ENCODE peak calls at places on chromosomes 12 and 14, in four cellular contexts. Y, N, U and L are unnamed samples.

GRCh38 chr12:69099201-69099837 is 140.1 kb upstream of the CPSF6 start:
- DNase-seq in N (no peak), Y (no peak), U (no peak), L (no peak)

GRCh38 chr12:50110127-50110761 is 1.8 kb upstream of the COX14 start:
- DNase-seq in N (peak), U (no peak), Y (no peak), L (no peak)

GRCh38 chr14:85471744-85472143 is 58.2 kb upstream of the FLRT2 start:
- DNase-seq in Y (no peak), U (no peak), N (peak), L (no peak)

GRCh38 chr12:109296431-109296830 is 12.7 kb downstream of the FOXN4 start:
- DNase-seq in N (no peak), U (no peak), Y (no peak), L (no peak)

GRCh38 chr12:58186914-58187313 is 245.5 kb downstream of the ATP23 start:
- DNase-seq in Y (no peak), U (no peak), N (no peak), L (no peak)

GRCh38 chr14:84250863-84251262 is 1279.1 kb upstream of the FLRT2 start:
- DNase-seq in N (no peak), U (no peak), Y (no peak), L (no peak)

GRCh38 chr14:35335388-35336092 is 43.4 kb downstream of the PSMA6 start:
- DNase-seq in N (no peak), U (no peak), Y (no peak), L (no peak)

GRCh38 chr14:35628989-35629388 is 95.0 kb downstream of the INSM2 start:
- DNase-seq in U (no peak), Y (no peak), N (peak), L (no peak)

GRCh38 chr14:21073921-21074320 is 3.8 kb downstream of the ARHGEF40 start:
- DNase-seq in N (no peak), U (no peak), Y (no peak), L (no peak)

GRCh38 chr14:21108791-21109190 is 7.9 kb downstream of the TMEM253 start:
- DNase-seq in Y (no peak), N (no peak), U (no peak), L (no peak)

GRCh38 chr14:65927871-65928270 is 515.3 kb downstream of the FUT8 start:
- DNase-seq in N (no peak), U (no peak), Y (peak), L (no peak)

GRCh38 chr12:92059976-92060375 is 85.7 kb downstream of the BTG1 start:
- DNase-seq in U (no peak), N (peak), Y (no peak), L (no peak)

GRCh38 chr14:94864421-94865195 is 94.7 kb upstream of the GSC start:
- DNase-seq in U (no peak), N (no peak), Y (no peak), L (no peak)

GRCh38 chr12:95763809-95764253 is 26.7 kb downstream of the NTN4 start:
- DNase-seq in U (no peak), Y (no peak), N (peak), L (no peak)

GRCh38 chr14:22900088-22900799 is 17.2 kb downstream of the REM2 start:
- DNase-seq in Y (peak), N (peak), U (peak), L (peak)

GRCh38 chr14:99820702-99821331 is 27.6 kb downstream of the EML1 start:
- DNase-seq in U (no peak), Y (no peak), N (no peak), L (no peak)

GRCh38 chr12:106974525-106974924 is 12.4 kb downstream of the MTERF2 start:
- DNase-seq in Y (no peak), U (no peak), N (no peak), L (no peak)

GRCh38 chr12:32863128-32863527 is 33.4 kb downstream of the PKP2 start:
- DNase-seq in Y (no peak), N (no peak), U (no peak), L (no peak)

GRCh38 chr12:25054076-25054782 is 105.3 kb upstream of the BCAT1 start:
- DNase-seq in N (no peak), U (no peak), Y (no peak), L (no peak)

GRCh38 chr12:57258977-57259970 is 8.3 kb upstream of the STAC3 start:
- DNase-seq in Y (no peak), N (no peak), U (no peak), L (no peak)

GRCh38 chr14:101761881-101762529 is 496 bp downstream of the PPP2R5C start:
- DNase-seq in Y (peak), N (peak), U (peak), L (peak)

GRCh38 chr14:77094672-77095284 is 3.3 kb upstream of the CIPC start:
- DNase-seq in Y (peak), N (peak), U (peak), L (peak)

GRCh38 chr14:67569011-67569650 is 30.9 kb downstream of the PIGH start:
- DNase-seq in Y (no peak), N (no peak), U (peak), L (no peak)

GRCh38 chr12:31228811-31229792 is 96.8 kb downstream of the SINHCAF start:
- DNase-seq in Y (no peak), N (no peak), U (no peak), L (no peak)